ENCODE peak calls at places on chromosomes 12 and 14, in ten cellular contexts. One of them, this sample, is unnamed.
A peak's percentile ranks its signal among the peaks of the same experiment; 100 is the strongest.

GRCh38 chr12:916240-916639 is 33.3 kb downstream of the RAD52 start:
- DNase-seq in IMR-90: no peak
- DNase-seq in AG04450: no peak
- DNase-seq in psoas muscle: peak; percentile 24
- DNase-seq in foreskin fibroblast: no peak
- DNase-seq in fibroblast of the aortic adventitia: no peak
- DNase-seq in mucosa of descending colon: peak; percentile 54
- DNase-seq in stomach: no peak
- DNase-seq in colonic mucosa: peak; percentile 20
- DNase-seq in lower leg skin: no peak
- DNase-seq in this sample: no peak

GRCh38 chr14:30994681-30995620 is 30.5 kb upstream of the AP4S1 start:
- DNase-seq in stomach: no peak
- DNase-seq in IMR-90: peak; percentile 32
- DNase-seq in colonic mucosa: no peak
- DNase-seq in AG04450: no peak
- DNase-seq in fibroblast of the aortic adventitia: peak; percentile 68
- DNase-seq in mucosa of descending colon: no peak
- DNase-seq in lower leg skin: no peak
- DNase-seq in psoas muscle: no peak
- DNase-seq in foreskin fibroblast: no peak
- DNase-seq in this sample: no peak

GRCh38 chr12:104712477-104712876 is 245.6 kb downstream of the SLC41A2 start:
- DNase-seq in foreskin fibroblast: no peak
- DNase-seq in lower leg skin: no peak
- DNase-seq in IMR-90: peak; percentile 18
- DNase-seq in mucosa of descending colon: no peak
- DNase-seq in stomach: no peak
- DNase-seq in fibroblast of the aortic adventitia: no peak
- DNase-seq in AG04450: no peak
- DNase-seq in colonic mucosa: no peak
- DNase-seq in psoas muscle: no peak
- DNase-seq in this sample: no peak

GRCh38 chr14:73718742-73719251 is 4.6 kb upstream of the PNMA1 start:
- DNase-seq in lower leg skin: peak; percentile 78
- DNase-seq in fibroblast of the aortic adventitia: no peak
- DNase-seq in foreskin fibroblast: no peak
- DNase-seq in stomach: no peak
- DNase-seq in colonic mucosa: no peak
- DNase-seq in mucosa of descending colon: no peak
- DNase-seq in AG04450: no peak
- DNase-seq in psoas muscle: no peak
- DNase-seq in IMR-90: no peak
- DNase-seq in this sample: no peak

GRCh38 chr14:104731249-104731924 is 7.4 kb downstream of the ADSS1 start:
- DNase-seq in IMR-90: no peak
- DNase-seq in colonic mucosa: no peak
- DNase-seq in foreskin fibroblast: no peak
- DNase-seq in mucosa of descending colon: no peak
- DNase-seq in psoas muscle: no peak
- DNase-seq in AG04450: no peak
- DNase-seq in lower leg skin: no peak
- DNase-seq in stomach: no peak
- DNase-seq in fibroblast of the aortic adventitia: no peak
- DNase-seq in this sample: no peak

GRCh38 chr12:25054783-25055144 is 105.9 kb upstream of the BCAT1 start:
- DNase-seq in mucosa of descending colon: no peak
- DNase-seq in fibroblast of the aortic adventitia: no peak
- DNase-seq in AG04450: no peak
- DNase-seq in colonic mucosa: no peak
- DNase-seq in lower leg skin: no peak
- DNase-seq in IMR-90: peak; percentile 66
- DNase-seq in stomach: no peak
- DNase-seq in foreskin fibroblast: peak; percentile 13
- DNase-seq in psoas muscle: no peak
- DNase-seq in this sample: no peak

GRCh38 chr12:55723516-55724225 is 3.5 kb downstream of the RDH5 start:
- DNase-seq in colonic mucosa: no peak
- DNase-seq in stomach: no peak
- DNase-seq in foreskin fibroblast: no peak
- DNase-seq in AG04450: no peak
- DNase-seq in IMR-90: no peak
- DNase-seq in fibroblast of the aortic adventitia: no peak
- DNase-seq in psoas muscle: peak; percentile 16
- DNase-seq in lower leg skin: no peak
- DNase-seq in mucosa of descending colon: no peak
- DNase-seq in this sample: no peak

GRCh38 chr14:20774258-20774657 is 6.1 kb downstream of the EDDM3B start:
- DNase-seq in mucosa of descending colon: no peak
- DNase-seq in IMR-90: no peak
- DNase-seq in lower leg skin: no peak
- DNase-seq in stomach: no peak
- DNase-seq in foreskin fibroblast: no peak
- DNase-seq in psoas muscle: no peak
- DNase-seq in AG04450: no peak
- DNase-seq in colonic mucosa: no peak
- DNase-seq in fibroblast of the aortic adventitia: no peak
- DNase-seq in this sample: no peak

GRCh38 chr14:64970776-64971451 is 1.2 kb downstream of the RAB15 start:
- DNase-seq in colonic mucosa: peak; percentile 42
- DNase-seq in foreskin fibroblast: no peak
- DNase-seq in IMR-90: peak; percentile 6
- DNase-seq in AG04450: no peak
- DNase-seq in mucosa of descending colon: no peak
- DNase-seq in psoas muscle: no peak
- DNase-seq in stomach: no peak
- DNase-seq in lower leg skin: no peak
- DNase-seq in fibroblast of the aortic adventitia: peak; percentile 5
- DNase-seq in this sample: no peak

GRCh38 chr12:9039397-9039977 is 50.1 kb downstream of the KLRG1 start:
- DNase-seq in lower leg skin: no peak
- DNase-seq in foreskin fibroblast: peak; percentile 20
- DNase-seq in fibroblast of the aortic adventitia: peak; percentile 60
- DNase-seq in psoas muscle: no peak
- DNase-seq in colonic mucosa: no peak
- DNase-seq in IMR-90: peak; percentile 40
- DNase-seq in AG04450: peak; percentile 4
- DNase-seq in mucosa of descending colon: no peak
- DNase-seq in stomach: no peak
- DNase-seq in this sample: no peak

GRCh38 chr12:60333461-60333860 is 737.6 kb downstream of the SLC16A7 start:
- DNase-seq in lower leg skin: no peak
- DNase-seq in foreskin fibroblast: peak; percentile 19
- DNase-seq in psoas muscle: no peak
- DNase-seq in AG04450: no peak
- DNase-seq in fibroblast of the aortic adventitia: peak; percentile 16
- DNase-seq in IMR-90: peak; percentile 34
- DNase-seq in colonic mucosa: no peak
- DNase-seq in mucosa of descending colon: no peak
- DNase-seq in stomach: no peak
- DNase-seq in this sample: no peak

GRCh38 chr14:88248606-88249005 is 74.5 kb downstream of the KCNK10 start:
- DNase-seq in fibroblast of the aortic adventitia: peak; percentile 58
- DNase-seq in stomach: no peak
- DNase-seq in colonic mucosa: no peak
- DNase-seq in foreskin fibroblast: no peak
- DNase-seq in psoas muscle: no peak
- DNase-seq in AG04450: no peak
- DNase-seq in lower leg skin: no peak
- DNase-seq in mucosa of descending colon: no peak
- DNase-seq in IMR-90: no peak
- DNase-seq in this sample: peak; percentile 2

GRCh38 chr12:2642176-2642892 is 152.4 kb upstream of the FKBP4 start:
- DNase-seq in colonic mucosa: no peak
- DNase-seq in mucosa of descending colon: no peak
- DNase-seq in AG04450: no peak
- DNase-seq in fibroblast of the aortic adventitia: no peak
- DNase-seq in foreskin fibroblast: no peak
- DNase-seq in lower leg skin: peak; percentile 20
- DNase-seq in stomach: no peak
- DNase-seq in psoas muscle: no peak
- DNase-seq in IMR-90: no peak
- DNase-seq in this sample: no peak

GRCh38 chr12:59459966-59460365 is 135.9 kb upstream of the SLC16A7 start:
- DNase-seq in AG04450: no peak
- DNase-seq in mucosa of descending colon: no peak
- DNase-seq in stomach: no peak
- DNase-seq in IMR-90: peak; percentile 28
- DNase-seq in lower leg skin: no peak
- DNase-seq in psoas muscle: no peak
- DNase-seq in foreskin fibroblast: peak; percentile 20
- DNase-seq in fibroblast of the aortic adventitia: peak; percentile 78
- DNase-seq in colonic mucosa: no peak
- DNase-seq in this sample: peak; percentile 77

GRCh38 chr14:92486881-92487280 is 26.7 kb upstream of the RIN3 start:
- DNase-seq in colonic mucosa: no peak
- DNase-seq in stomach: no peak
- DNase-seq in mucosa of descending colon: no peak
- DNase-seq in AG04450: no peak
- DNase-seq in fibroblast of the aortic adventitia: peak; percentile 41
- DNase-seq in lower leg skin: no peak
- DNase-seq in psoas muscle: no peak
- DNase-seq in foreskin fibroblast: no peak
- DNase-seq in IMR-90: peak; percentile 66
- DNase-seq in this sample: no peak

GRCh38 chr12:64077922-64078321 is 144.2 kb downstream of the KICS2 start:
- DNase-seq in foreskin fibroblast: no peak
- DNase-seq in fibroblast of the aortic adventitia: peak; percentile 28
- DNase-seq in lower leg skin: no peak
- DNase-seq in psoas muscle: no peak
- DNase-seq in AG04450: no peak
- DNase-seq in colonic mucosa: no peak
- DNase-seq in stomach: no peak
- DNase-seq in mucosa of descending colon: no peak
- DNase-seq in IMR-90: no peak
- DNase-seq in this sample: no peak
- TF ChIP-seq CTCF in foreskin fibroblast: peak; percentile 19
- TF ChIP-seq CTCF in fibroblast of the aortic adventitia: peak; percentile 52
- TF ChIP-seq CTCF in lower leg skin: no peak
- TF ChIP-seq CTCF in psoas muscle: no peak
- TF ChIP-seq CTCF in AG04450: peak; percentile 47
- TF ChIP-seq CTCF in colonic mucosa: peak; percentile 23
- TF ChIP-seq CTCF in stomach: no peak
- TF ChIP-seq CTCF in mucosa of descending colon: no peak
- TF ChIP-seq CTCF in IMR-90: peak; percentile 39
- TF ChIP-seq CTCF in this sample: peak; percentile 44

GRCh38 chr12:27260746-27261145 is 16.7 kb downstream of the STK38L start:
- DNase-seq in stomach: no peak
- DNase-seq in lower leg skin: no peak
- DNase-seq in mucosa of descending colon: no peak
- DNase-seq in fibroblast of the aortic adventitia: peak; percentile 57
- DNase-seq in colonic mucosa: no peak
- DNase-seq in IMR-90: peak; percentile 53
- DNase-seq in foreskin fibroblast: no peak
- DNase-seq in psoas muscle: no peak
- DNase-seq in AG04450: no peak
- DNase-seq in this sample: no peak
- H3K4me3 ChIP-seq in stomach: no peak overlapping the region
- H3K4me3 ChIP-seq in lower leg skin: no peak overlapping the region
- H3K4me3 ChIP-seq in mucosa of descending colon: no peak overlapping the region
- H3K4me3 ChIP-seq in fibroblast of the aortic adventitia: no peak overlapping the region
- H3K4me3 ChIP-seq in colonic mucosa: no peak overlapping the region
- H3K4me3 ChIP-seq in IMR-90: no peak overlapping the region
- H3K4me3 ChIP-seq in foreskin fibroblast: no peak overlapping the region
- H3K4me3 ChIP-seq in psoas muscle: no peak overlapping the region
- H3K4me3 ChIP-seq in AG04450: no peak overlapping the region
- H3K4me3 ChIP-seq in this sample: no peak overlapping the region

GRCh38 chr12:89962648-89963047 is 254.0 kb upstream of the ATP2B1 start:
- DNase-seq in mucosa of descending colon: no peak
- DNase-seq in colonic mucosa: peak; percentile 66
- DNase-seq in AG04450: no peak
- DNase-seq in psoas muscle: no peak
- DNase-seq in foreskin fibroblast: no peak
- DNase-seq in lower leg skin: no peak
- DNase-seq in stomach: no peak
- DNase-seq in IMR-90: no peak
- DNase-seq in fibroblast of the aortic adventitia: no peak
- DNase-seq in this sample: no peak
- TF ChIP-seq CTCF in mucosa of descending colon: no peak
- TF ChIP-seq CTCF in colonic mucosa: peak; percentile 37
- TF ChIP-seq CTCF in AG04450: peak; percentile 28
- TF ChIP-seq CTCF in psoas muscle: no peak
- TF ChIP-seq CTCF in foreskin fibroblast: no peak
- TF ChIP-seq CTCF in lower leg skin: no peak
- TF ChIP-seq CTCF in stomach: no peak
- TF ChIP-seq CTCF in IMR-90: no peak
- TF ChIP-seq CTCF in fibroblast of the aortic adventitia: peak; percentile 23
- TF ChIP-seq CTCF in this sample: peak; percentile 35

GRCh38 chr12:113914806-113915205 is 51.3 kb downstream of the RBM19 start:
- DNase-seq in stomach: no peak
- DNase-seq in colonic mucosa: no peak
- DNase-seq in mucosa of descending colon: no peak
- DNase-seq in fibroblast of the aortic adventitia: no peak
- DNase-seq in lower leg skin: no peak
- DNase-seq in foreskin fibroblast: no peak
- DNase-seq in IMR-90: no peak
- DNase-seq in psoas muscle: no peak
- DNase-seq in AG04450: no peak
- DNase-seq in this sample: no peak
- H3K4me3 ChIP-seq in stomach: no peak overlapping the region
- H3K4me3 ChIP-seq in colonic mucosa: no peak overlapping the region
- H3K4me3 ChIP-seq in mucosa of descending colon: no peak overlapping the region
- H3K4me3 ChIP-seq in fibroblast of the aortic adventitia: no peak overlapping the region
- H3K4me3 ChIP-seq in lower leg skin: no peak overlapping the region
- H3K4me3 ChIP-seq in foreskin fibroblast: no peak overlapping the region
- H3K4me3 ChIP-seq in IMR-90: no peak overlapping the region
- H3K4me3 ChIP-seq in psoas muscle: no peak overlapping the region
- H3K4me3 ChIP-seq in AG04450: no peak overlapping the region
- H3K4me3 ChIP-seq in this sample: no peak overlapping the region